ENCODE peak calls at places on chromosomes 12 and 14, in five cellular contexts. One of them, this sample, is unnamed.

GRCh38 chr14:94681300-94682060 is 69.3 kb downstream of the SERPINA3 start:
- DNase-seq in MCF 10A: peak
- DNase-seq in transverse colon: peak
- DNase-seq in MM.1S: peak
- DNase-seq in brain microvascular endothelial cell: peak
- DNase-seq in this sample: no peak

GRCh38 chr12:3998397-3998796 is 125.2 kb upstream of the PARP11 start:
- DNase-seq in MCF 10A: no peak
- DNase-seq in transverse colon: no peak
- DNase-seq in MM.1S: no peak
- DNase-seq in brain microvascular endothelial cell: no peak
- DNase-seq in this sample: no peak

GRCh38 chr14:72104011-72104613 is 171.9 kb downstream of the RGS6 start:
- DNase-seq in MCF 10A: peak
- DNase-seq in transverse colon: peak
- DNase-seq in MM.1S: no peak
- DNase-seq in brain microvascular endothelial cell: peak
- DNase-seq in this sample: peak

GRCh38 chr12:53131844-53132243 is 28.6 kb downstream of the SOAT2 start:
- DNase-seq in MCF 10A: no peak
- DNase-seq in transverse colon: no peak
- DNase-seq in MM.1S: no peak
- DNase-seq in brain microvascular endothelial cell: no peak
- DNase-seq in this sample: no peak

GRCh38 chr14:34065690-34066391 is 115.0 kb upstream of the EGLN3 start:
- DNase-seq in MCF 10A: no peak
- DNase-seq in transverse colon: no peak
- DNase-seq in MM.1S: no peak
- DNase-seq in brain microvascular endothelial cell: no peak
- DNase-seq in this sample: no peak

GRCh38 chr12:2498961-2499500 is 295.7 kb upstream of the FKBP4 start:
- DNase-seq in MCF 10A: no peak
- DNase-seq in transverse colon: peak
- DNase-seq in MM.1S: no peak
- DNase-seq in brain microvascular endothelial cell: no peak
- DNase-seq in this sample: no peak

GRCh38 chr12:53795927-53796326 is 44.1 kb upstream of the CISTR start:
- DNase-seq in MCF 10A: no peak
- DNase-seq in transverse colon: no peak
- DNase-seq in MM.1S: no peak
- DNase-seq in brain microvascular endothelial cell: no peak
- DNase-seq in this sample: no peak

GRCh38 chr14:99725774-99726537 is 41.9 kb downstream of the CYP46A1 start:
- DNase-seq in MCF 10A: no peak
- DNase-seq in transverse colon: no peak
- DNase-seq in MM.1S: no peak
- DNase-seq in brain microvascular endothelial cell: no peak
- DNase-seq in this sample: no peak

GRCh38 chr12:62021808-62022207 is 238.4 kb upstream of the USP15 start:
- DNase-seq in MCF 10A: no peak
- DNase-seq in transverse colon: no peak
- DNase-seq in MM.1S: no peak
- DNase-seq in brain microvascular endothelial cell: no peak
- DNase-seq in this sample: no peak

GRCh38 chr12:12837025-12837872 is 24.1 kb downstream of the DDX47 start:
- DNase-seq in MCF 10A: peak
- DNase-seq in transverse colon: peak
- DNase-seq in MM.1S: peak
- DNase-seq in brain microvascular endothelial cell: peak
- DNase-seq in this sample: peak

GRCh38 chr12:42673535-42673934 is 84.0 kb upstream of the PRICKLE1 start:
- DNase-seq in MCF 10A: no peak
- DNase-seq in transverse colon: no peak
- DNase-seq in MM.1S: no peak
- DNase-seq in brain microvascular endothelial cell: no peak
- DNase-seq in this sample: no peak

GRCh38 chr14:73741876-73742519 is 27.8 kb upstream of the PNMA1 start:
- DNase-seq in MCF 10A: no peak
- DNase-seq in transverse colon: no peak
- DNase-seq in MM.1S: no peak
- DNase-seq in brain microvascular endothelial cell: no peak
- DNase-seq in this sample: no peak

GRCh38 chr14:49879683-49880204 is 13.1 kb upstream of the ARF6 start:
- DNase-seq in MCF 10A: peak
- DNase-seq in transverse colon: peak
- DNase-seq in MM.1S: peak
- DNase-seq in brain microvascular endothelial cell: peak
- DNase-seq in this sample: peak

GRCh38 chr12:27523305-27523641 is 733 bp upstream of the PPFIBP1 start:
- DNase-seq in MCF 10A: no peak
- DNase-seq in transverse colon: no peak
- DNase-seq in MM.1S: peak
- DNase-seq in brain microvascular endothelial cell: no peak
- DNase-seq in this sample: peak

GRCh38 chr12:70849265-70849960 is 71.1 kb downstream of the PTPRR start:
- DNase-seq in MCF 10A: peak
- DNase-seq in transverse colon: no peak
- DNase-seq in MM.1S: peak
- DNase-seq in brain microvascular endothelial cell: peak
- DNase-seq in this sample: peak

GRCh38 chr12:32155041-32155440 is 48.4 kb downstream of the BICD1 start:
- DNase-seq in MCF 10A: no peak
- DNase-seq in transverse colon: no peak
- DNase-seq in MM.1S: no peak
- DNase-seq in brain microvascular endothelial cell: no peak
- DNase-seq in this sample: no peak

GRCh38 chr12:109764776-109765492 is 51.3 kb downstream of the FAM222A start:
- DNase-seq in MCF 10A: no peak
- DNase-seq in transverse colon: no peak
- DNase-seq in MM.1S: no peak
- DNase-seq in brain microvascular endothelial cell: no peak
- DNase-seq in this sample: no peak

GRCh38 chr12:50055831-50056628 is 1.4 kb upstream of the ASIC1 start:
- DNase-seq in MCF 10A: peak
- DNase-seq in transverse colon: peak
- DNase-seq in MM.1S: peak
- DNase-seq in brain microvascular endothelial cell: no peak
- DNase-seq in this sample: peak

GRCh38 chr14:21302013-21302857 is 22.4 kb downstream of the RPGRIP1 start:
- DNase-seq in MCF 10A: no peak
- DNase-seq in transverse colon: no peak
- DNase-seq in MM.1S: peak
- DNase-seq in brain microvascular endothelial cell: no peak
- DNase-seq in this sample: no peak
- TF ChIP-seq CTCF in MCF 10A: no peak
- TF ChIP-seq CTCF in transverse colon: no peak
- TF ChIP-seq CTCF in MM.1S: no peak
- TF ChIP-seq CTCF in brain microvascular endothelial cell: no peak
- TF ChIP-seq CTCF in this sample: no peak

DNA sequence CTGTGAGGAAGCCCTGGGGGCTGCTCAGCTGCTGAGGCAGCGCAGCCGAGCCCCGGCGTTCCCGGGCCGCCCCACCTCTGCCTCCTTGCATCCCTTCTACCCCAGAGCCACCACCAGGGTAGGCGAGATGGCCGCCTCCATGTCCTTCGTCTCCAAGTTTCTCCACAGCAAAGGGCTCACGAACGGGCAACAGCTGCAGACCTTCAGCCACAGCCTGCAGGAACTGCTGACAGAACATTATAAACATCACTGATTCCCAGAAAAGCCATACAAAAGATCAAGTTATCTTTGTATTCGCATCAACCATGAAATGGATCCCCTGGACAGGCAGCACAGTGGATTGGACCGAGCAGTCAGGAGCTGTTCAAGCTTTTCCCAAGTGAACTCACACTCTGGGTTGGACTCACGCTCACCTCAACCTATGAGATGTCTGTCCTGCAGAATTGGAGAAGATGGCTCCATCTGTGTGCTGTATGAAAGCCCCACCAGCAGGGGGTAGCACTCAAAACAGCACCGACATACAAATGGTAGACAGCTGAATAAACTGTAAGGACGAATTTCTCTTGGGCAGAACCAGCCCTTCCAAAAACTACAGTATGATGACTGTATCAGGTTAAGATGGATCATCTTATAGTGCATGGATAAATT is 19.4 kb upstream of the A2M start:
- DNase-seq in MCF 10A: peak
- DNase-seq in transverse colon: no peak
- DNase-seq in MM.1S: peak
- DNase-seq in brain microvascular endothelial cell: no peak
- DNase-seq in this sample: peak
- TF ChIP-seq CTCF in MCF 10A: peak
- TF ChIP-seq CTCF in transverse colon: no peak
- TF ChIP-seq CTCF in MM.1S: peak
- TF ChIP-seq CTCF in brain microvascular endothelial cell: no peak
- TF ChIP-seq CTCF in this sample: peak

GRCh38 chr12:89154743-89155530 is 197.4 kb downstream of the DUSP6 start:
- DNase-seq in MCF 10A: no peak
- DNase-seq in transverse colon: no peak
- DNase-seq in MM.1S: no peak
- DNase-seq in brain microvascular endothelial cell: no peak
- DNase-seq in this sample: no peak
- TF ChIP-seq CTCF in MCF 10A: no peak
- TF ChIP-seq CTCF in transverse colon: no peak
- TF ChIP-seq CTCF in MM.1S: no peak
- TF ChIP-seq CTCF in brain microvascular endothelial cell: peak
- TF ChIP-seq CTCF in this sample: no peak

GRCh38 chr14:82003418-82003817 is 469.8 kb upstream of the SEL1L start:
- DNase-seq in MCF 10A: peak
- DNase-seq in transverse colon: no peak
- DNase-seq in MM.1S: no peak
- DNase-seq in brain microvascular endothelial cell: no peak
- DNase-seq in this sample: no peak

GRCh38 chr14:82011460-82011859 is 477.8 kb upstream of the SEL1L start:
- DNase-seq in MCF 10A: no peak
- DNase-seq in transverse colon: no peak
- DNase-seq in MM.1S: no peak
- DNase-seq in brain microvascular endothelial cell: no peak
- DNase-seq in this sample: no peak

GRCh38 chr14:82009993-82010392 is 476.3 kb upstream of the SEL1L start:
- DNase-seq in MCF 10A: no peak
- DNase-seq in transverse colon: no peak
- DNase-seq in MM.1S: no peak
- DNase-seq in brain microvascular endothelial cell: no peak
- DNase-seq in this sample: no peak

GRCh38 chr14:82009076-82009475 is 475.4 kb upstream of the SEL1L start:
- DNase-seq in MCF 10A: peak
- DNase-seq in transverse colon: no peak
- DNase-seq in MM.1S: no peak
- DNase-seq in brain microvascular endothelial cell: no peak
- DNase-seq in this sample: no peak
- TF ChIP-seq CTCF in MCF 10A: peak
- TF ChIP-seq CTCF in transverse colon: no peak
- TF ChIP-seq CTCF in MM.1S: peak
- TF ChIP-seq CTCF in brain microvascular endothelial cell: no peak
- TF ChIP-seq CTCF in this sample: no peak

GRCh38 chr12:85575115-85576096 is 260.8 kb downstream of the RASSF9 start:
- DNase-seq in MCF 10A: peak
- DNase-seq in transverse colon: peak
- DNase-seq in MM.1S: peak
- DNase-seq in brain microvascular endothelial cell: peak
- DNase-seq in this sample: peak
- TF ChIP-seq CTCF in MCF 10A: peak
- TF ChIP-seq CTCF in transverse colon: peak
- TF ChIP-seq CTCF in MM.1S: peak
- TF ChIP-seq CTCF in brain microvascular endothelial cell: peak
- TF ChIP-seq CTCF in this sample: peak

GRCh38 chr14:91719839-91720238 is 12.0 kb downstream of the CATSPERB start:
- DNase-seq in MCF 10A: no peak
- DNase-seq in transverse colon: no peak
- DNase-seq in MM.1S: no peak
- DNase-seq in brain microvascular endothelial cell: no peak
- DNase-seq in this sample: no peak

GRCh38 chr14:91716999-91717398 is 14.9 kb downstream of the CATSPERB start:
- DNase-seq in MCF 10A: no peak
- DNase-seq in transverse colon: no peak
- DNase-seq in MM.1S: no peak
- DNase-seq in brain microvascular endothelial cell: no peak
- DNase-seq in this sample: no peak

GRCh38 chr14:91714805-91715204 is 17.1 kb downstream of the CATSPERB start:
- DNase-seq in MCF 10A: no peak
- DNase-seq in transverse colon: no peak
- DNase-seq in MM.1S: no peak
- DNase-seq in brain microvascular endothelial cell: no peak
- DNase-seq in this sample: no peak
- TF ChIP-seq CTCF in MCF 10A: no peak
- TF ChIP-seq CTCF in transverse colon: no peak
- TF ChIP-seq CTCF in MM.1S: no peak
- TF ChIP-seq CTCF in brain microvascular endothelial cell: no peak
- TF ChIP-seq CTCF in this sample: no peak